ENCODE peak calls at places on chromosomes 4 and X, in ten cellular contexts. One of them, this sample, is unnamed.

GRCh38 chr4:153912296-153912695 is 123.4 kb upstream of the SFRP2 start:
- DNase-seq in HFF-Myc: no peak
- DNase-seq in uterus: no peak
- DNase-seq in WERI-Rb-1: no peak
- DNase-seq in pancreas: no peak
- DNase-seq in epithelial cell of esophagus: no peak
- DNase-seq in endodermal cell: no peak
- DNase-seq in HL-60: no peak
- DNase-seq in right lobe of liver: no peak
- DNase-seq in MM.1S: no peak
- DNase-seq in this sample: no peak

GRCh38 chrX:16465081-16465876 is 184.7 kb upstream of the S100G start:
- DNase-seq in HL-60: no peak
- DNase-seq in right lobe of liver: no peak
- DNase-seq in HFF-Myc: no peak
- DNase-seq in pancreas: no peak
- DNase-seq in WERI-Rb-1: no peak
- DNase-seq in MM.1S: no peak
- DNase-seq in endodermal cell: no peak
- DNase-seq in epithelial cell of esophagus: peak
- DNase-seq in uterus: no peak
- DNase-seq in this sample: peak

GRCh38 chrX:129737921-129738320 is 858 bp upstream of the XPNPEP2 start:
- DNase-seq in endodermal cell: no peak
- DNase-seq in HL-60: no peak
- DNase-seq in epithelial cell of esophagus: peak
- DNase-seq in pancreas: no peak
- DNase-seq in WERI-Rb-1: no peak
- DNase-seq in MM.1S: no peak
- DNase-seq in HFF-Myc: no peak
- DNase-seq in right lobe of liver: no peak
- DNase-seq in uterus: no peak
- DNase-seq in this sample: peak

GRCh38 chr4:81493895-81494490 is 22.3 kb upstream of the RASGEF1B start:
- DNase-seq in WERI-Rb-1: no peak
- DNase-seq in uterus: no peak
- DNase-seq in endodermal cell: no peak
- DNase-seq in right lobe of liver: no peak
- DNase-seq in pancreas: no peak
- DNase-seq in HFF-Myc: no peak
- DNase-seq in HL-60: no peak
- DNase-seq in epithelial cell of esophagus: no peak
- DNase-seq in MM.1S: peak
- DNase-seq in this sample: no peak

GRCh38 chrX:152817082-152817744 is 13.3 kb downstream of the CETN2 start:
- DNase-seq in HFF-Myc: no peak
- DNase-seq in WERI-Rb-1: peak
- DNase-seq in HL-60: no peak
- DNase-seq in epithelial cell of esophagus: peak
- DNase-seq in endodermal cell: peak
- DNase-seq in uterus: no peak
- DNase-seq in right lobe of liver: no peak
- DNase-seq in pancreas: peak
- DNase-seq in MM.1S: no peak
- DNase-seq in this sample: peak

GRCh38 chr4:37682701-37683401 is 3.3 kb downstream of the RELL1 start:
- DNase-seq in right lobe of liver: no peak
- DNase-seq in uterus: no peak
- DNase-seq in HFF-Myc: no peak
- DNase-seq in WERI-Rb-1: no peak
- DNase-seq in epithelial cell of esophagus: peak
- DNase-seq in endodermal cell: no peak
- DNase-seq in MM.1S: peak
- DNase-seq in pancreas: no peak
- DNase-seq in HL-60: no peak
- DNase-seq in this sample: no peak

GRCh38 chrX:150635952-150636351 is 57.2 kb upstream of the MTMR1 start:
- DNase-seq in epithelial cell of esophagus: peak
- DNase-seq in endodermal cell: no peak
- DNase-seq in WERI-Rb-1: no peak
- DNase-seq in uterus: no peak
- DNase-seq in HFF-Myc: peak
- DNase-seq in HL-60: no peak
- DNase-seq in right lobe of liver: no peak
- DNase-seq in MM.1S: no peak
- DNase-seq in pancreas: no peak
- DNase-seq in this sample: peak

GRCh38 chrX:74280759-74281158 is 23.2 kb upstream of the ZCCHC13 start:
- DNase-seq in endodermal cell: no peak
- DNase-seq in WERI-Rb-1: no peak
- DNase-seq in right lobe of liver: no peak
- DNase-seq in uterus: no peak
- DNase-seq in HFF-Myc: no peak
- DNase-seq in MM.1S: no peak
- DNase-seq in HL-60: no peak
- DNase-seq in epithelial cell of esophagus: peak
- DNase-seq in pancreas: no peak
- DNase-seq in this sample: no peak

GRCh38 chr4:5292091-5292490 is 240.8 kb downstream of the STK32B start:
- DNase-seq in pancreas: no peak
- DNase-seq in MM.1S: no peak
- DNase-seq in endodermal cell: no peak
- DNase-seq in epithelial cell of esophagus: no peak
- DNase-seq in uterus: no peak
- DNase-seq in right lobe of liver: no peak
- DNase-seq in HL-60: no peak
- DNase-seq in WERI-Rb-1: no peak
- DNase-seq in HFF-Myc: no peak
- DNase-seq in this sample: no peak

GRCh38 chrX:117895418-117895817 is 221.2 kb downstream of the KLHL13 start:
- DNase-seq in HFF-Myc: no peak
- DNase-seq in right lobe of liver: no peak
- DNase-seq in WERI-Rb-1: no peak
- DNase-seq in HL-60: no peak
- DNase-seq in MM.1S: peak
- DNase-seq in pancreas: no peak
- DNase-seq in uterus: no peak
- DNase-seq in epithelial cell of esophagus: no peak
- DNase-seq in endodermal cell: no peak
- DNase-seq in this sample: no peak

GRCh38 chr4:152316969-152317368 is 218.9 kb downstream of the FBXW7 start:
- DNase-seq in epithelial cell of esophagus: no peak
- DNase-seq in endodermal cell: no peak
- DNase-seq in uterus: no peak
- DNase-seq in right lobe of liver: no peak
- DNase-seq in HFF-Myc: no peak
- DNase-seq in pancreas: no peak
- DNase-seq in HL-60: no peak
- DNase-seq in WERI-Rb-1: no peak
- DNase-seq in MM.1S: no peak
- DNase-seq in this sample: peak

GRCh38 chrX:103565197-103565596 is 20.1 kb upstream of the TCEAL4 start:
- DNase-seq in epithelial cell of esophagus: no peak
- DNase-seq in uterus: no peak
- DNase-seq in right lobe of liver: no peak
- DNase-seq in HL-60: no peak
- DNase-seq in HFF-Myc: no peak
- DNase-seq in endodermal cell: no peak
- DNase-seq in pancreas: no peak
- DNase-seq in WERI-Rb-1: no peak
- DNase-seq in MM.1S: peak
- DNase-seq in this sample: no peak

GRCh38 chrX:111355523-111356122 is 56.4 kb downstream of the DCX start:
- DNase-seq in HL-60: no peak
- DNase-seq in endodermal cell: no peak
- DNase-seq in epithelial cell of esophagus: no peak
- DNase-seq in uterus: no peak
- DNase-seq in WERI-Rb-1: no peak
- DNase-seq in HFF-Myc: no peak
- DNase-seq in pancreas: no peak
- DNase-seq in MM.1S: no peak
- DNase-seq in right lobe of liver: no peak
- DNase-seq in this sample: peak

GRCh38 chrX:71198066-71198465 is 25.0 kb upstream of the GJB1 start:
- DNase-seq in MM.1S: no peak
- DNase-seq in right lobe of liver: no peak
- DNase-seq in HFF-Myc: no peak
- DNase-seq in pancreas: no peak
- DNase-seq in WERI-Rb-1: no peak
- DNase-seq in uterus: no peak
- DNase-seq in HL-60: peak
- DNase-seq in endodermal cell: no peak
- DNase-seq in epithelial cell of esophagus: no peak
- DNase-seq in this sample: no peak

GRCh38 chr4:1870328-1870577 is 940 bp upstream of the NSD2 start:
- DNase-seq in MM.1S: peak
- DNase-seq in WERI-Rb-1: peak
- DNase-seq in HL-60: peak
- DNase-seq in epithelial cell of esophagus: peak
- DNase-seq in endodermal cell: peak
- DNase-seq in uterus: peak
- DNase-seq in HFF-Myc: no peak
- DNase-seq in right lobe of liver: peak
- DNase-seq in pancreas: peak
- DNase-seq in this sample: peak

GRCh38 chr4:8188085-8188484 is 11.0 kb upstream of the SH3TC1 start:
- DNase-seq in MM.1S: no peak
- DNase-seq in HL-60: no peak
- DNase-seq in WERI-Rb-1: no peak
- DNase-seq in endodermal cell: no peak
- DNase-seq in epithelial cell of esophagus: peak
- DNase-seq in HFF-Myc: no peak
- DNase-seq in right lobe of liver: no peak
- DNase-seq in pancreas: no peak
- DNase-seq in uterus: no peak
- DNase-seq in this sample: peak

GRCh38 chr4:82780398-82781231 is 18.0 kb downstream of the SCD5 start:
- DNase-seq in endodermal cell: peak
- DNase-seq in HL-60: peak
- DNase-seq in epithelial cell of esophagus: peak
- DNase-seq in WERI-Rb-1: no peak
- DNase-seq in pancreas: peak
- DNase-seq in MM.1S: no peak
- DNase-seq in uterus: peak
- DNase-seq in HFF-Myc: no peak
- DNase-seq in right lobe of liver: peak
- DNase-seq in this sample: peak

GRCh38 chr4:837772-838171 is 11.8 kb upstream of the CPLX1 start:
- DNase-seq in HL-60: no peak
- DNase-seq in HFF-Myc: no peak
- DNase-seq in right lobe of liver: no peak
- DNase-seq in MM.1S: no peak
- DNase-seq in endodermal cell: no peak
- DNase-seq in pancreas: no peak
- DNase-seq in uterus: no peak
- DNase-seq in epithelial cell of esophagus: no peak
- DNase-seq in WERI-Rb-1: no peak
- DNase-seq in this sample: no peak

GRCh38 chrX:19798423-19798822 is 89.0 kb downstream of the SH3KBP1 start:
- DNase-seq in pancreas: no peak
- DNase-seq in endodermal cell: no peak
- DNase-seq in WERI-Rb-1: no peak
- DNase-seq in HL-60: no peak
- DNase-seq in uterus: no peak
- DNase-seq in right lobe of liver: no peak
- DNase-seq in epithelial cell of esophagus: no peak
- DNase-seq in HFF-Myc: no peak
- DNase-seq in MM.1S: no peak
- DNase-seq in this sample: peak
- H3K4me3 ChIP-seq in pancreas: no peak
- H3K4me3 ChIP-seq in endodermal cell: no peak
- H3K4me3 ChIP-seq in WERI-Rb-1: no peak
- H3K4me3 ChIP-seq in HL-60: no peak
- H3K4me3 ChIP-seq in uterus: no peak
- H3K4me3 ChIP-seq in right lobe of liver: no peak
- H3K4me3 ChIP-seq in epithelial cell of esophagus: no peak
- H3K4me3 ChIP-seq in HFF-Myc: no peak
- H3K4me3 ChIP-seq in MM.1S: no peak
- H3K4me3 ChIP-seq in this sample: no peak

GRCh38 chrX:108736509-108737479 is at the start of gene IRS4:
- DNase-seq in HFF-Myc: no peak
- DNase-seq in MM.1S: peak
- DNase-seq in uterus: peak
- DNase-seq in WERI-Rb-1: no peak
- DNase-seq in endodermal cell: peak
- DNase-seq in HL-60: no peak
- DNase-seq in pancreas: peak
- DNase-seq in right lobe of liver: no peak
- DNase-seq in epithelial cell of esophagus: peak
- DNase-seq in this sample: peak
- TF ChIP-seq CTCF in HFF-Myc: no peak
- TF ChIP-seq CTCF in MM.1S: no peak
- TF ChIP-seq CTCF in uterus: no peak
- TF ChIP-seq CTCF in WERI-Rb-1: no peak
- TF ChIP-seq CTCF in endodermal cell: peak
- TF ChIP-seq CTCF in HL-60: no peak
- TF ChIP-seq CTCF in pancreas: no peak
- TF ChIP-seq CTCF in right lobe of liver: no peak
- TF ChIP-seq CTCF in epithelial cell of esophagus: no peak
- TF ChIP-seq CTCF in this sample: no peak

DNA sequence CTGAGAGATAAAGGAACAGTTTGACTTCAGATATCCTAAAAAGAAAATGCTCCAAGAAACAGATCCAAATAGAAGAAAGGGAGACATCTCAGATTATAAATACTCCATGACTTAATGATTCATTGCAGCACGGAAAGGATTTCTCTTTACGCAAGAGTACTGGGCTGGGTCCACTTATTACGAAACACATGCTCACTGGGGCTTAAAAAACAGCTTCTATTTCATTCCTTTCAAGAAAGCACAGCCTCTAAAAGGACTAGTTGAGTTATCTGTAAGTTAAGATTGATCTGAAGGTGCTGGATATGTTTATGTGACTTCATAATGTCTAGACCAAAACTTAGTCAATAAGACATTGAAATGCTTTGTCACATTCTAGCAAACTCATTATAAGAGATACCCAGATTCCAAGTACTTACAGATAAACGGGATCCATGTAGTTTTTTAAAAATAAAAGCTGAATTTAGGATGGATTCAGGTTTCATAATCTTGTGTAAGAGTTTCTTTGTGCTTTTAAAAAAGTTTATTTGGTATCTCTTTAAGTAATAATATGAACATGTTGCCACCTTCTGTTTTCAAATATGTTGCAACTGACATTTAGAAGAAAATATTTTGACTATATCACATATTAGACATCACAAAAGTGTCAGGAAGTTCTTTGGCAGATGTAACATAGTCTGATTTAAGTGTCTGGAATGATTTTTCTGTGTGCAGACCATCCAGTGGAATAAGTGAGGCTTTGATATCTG is 109.5 kb upstream of the MYOZ2 start:
- DNase-seq in endodermal cell: no peak
- DNase-seq in WERI-Rb-1: no peak
- DNase-seq in HL-60: peak
- DNase-seq in right lobe of liver: no peak
- DNase-seq in pancreas: no peak
- DNase-seq in HFF-Myc: no peak
- DNase-seq in uterus: peak
- DNase-seq in epithelial cell of esophagus: peak
- DNase-seq in MM.1S: no peak
- DNase-seq in this sample: peak
- H3K4me3 ChIP-seq in endodermal cell: no peak
- H3K4me3 ChIP-seq in WERI-Rb-1: no peak
- H3K4me3 ChIP-seq in HL-60: peak
- H3K4me3 ChIP-seq in right lobe of liver: no peak
- H3K4me3 ChIP-seq in pancreas: no peak
- H3K4me3 ChIP-seq in HFF-Myc: no peak
- H3K4me3 ChIP-seq in uterus: peak
- H3K4me3 ChIP-seq in epithelial cell of esophagus: peak
- H3K4me3 ChIP-seq in MM.1S: no peak
- H3K4me3 ChIP-seq in this sample: peak

GRCh38 chrX:54602563-54602962 is 72.5 kb downstream of the GNL3L start:
- DNase-seq in HFF-Myc: no peak
- DNase-seq in HL-60: no peak
- DNase-seq in right lobe of liver: no peak
- DNase-seq in uterus: no peak
- DNase-seq in endodermal cell: peak
- DNase-seq in WERI-Rb-1: no peak
- DNase-seq in MM.1S: no peak
- DNase-seq in pancreas: no peak
- DNase-seq in epithelial cell of esophagus: no peak
- DNase-seq in this sample: no peak
- TF ChIP-seq CTCF in HFF-Myc: no peak
- TF ChIP-seq CTCF in HL-60: no peak
- TF ChIP-seq CTCF in right lobe of liver: no peak
- TF ChIP-seq CTCF in uterus: no peak
- TF ChIP-seq CTCF in endodermal cell: no peak
- TF ChIP-seq CTCF in WERI-Rb-1: no peak
- TF ChIP-seq CTCF in MM.1S: no peak
- TF ChIP-seq CTCF in pancreas: no peak
- TF ChIP-seq CTCF in epithelial cell of esophagus: no peak
- TF ChIP-seq CTCF in this sample: no peak